ENCODE peak calls at places on chromosomes 7 and 10, in four cellular contexts. V is Calu3, T is HFF-Myc, J is upper lobe of right lung. X is an unnamed sample.

GRCh38 chr10:109895095-109895818 is 28.1 kb downstream of the XPNPEP1 start:
- DNase-seq in V (no peak), T (no peak), J (no peak), X (no peak)

GRCh38 chr7:107344286-107344685 is 125.6 kb upstream of the GPR22 start:
- DNase-seq in V (no peak), T (no peak), J (no peak), X (no peak)

GRCh38 chr7:24697416-24697815 is 59.8 kb downstream of the GSDME start:
- DNase-seq in V (no peak), T (no peak), J (no peak), X (no peak)

GRCh38 chr7:35379481-35379880 is 125.6 kb upstream of the TBX20 start:
- DNase-seq in V (no peak), T (no peak), J (no peak), X (no peak)

GRCh38 chr10:4763960-4764428 is 62.0 kb upstream of the AKR1E2 start:
- DNase-seq in V (peak), T (peak), J (no peak), X (no peak)

GRCh38 chr10:5685764-5686240 is 1.2 kb downstream of the TASOR2 start:
- DNase-seq in V (no peak), T (no peak), J (no peak), X (no peak)

GRCh38 chr7:74483402-74484336 is 30.0 kb downstream of the GTF2IRD1 start:
- DNase-seq in V (no peak), T (no peak), J (no peak), X (no peak)

GRCh38 chr10:50510517-50511473 is 113.0 kb downstream of the SGMS1 start:
- DNase-seq in V (no peak), T (no peak), J (no peak), X (no peak)

GRCh38 chr7:76133839-76134238 is 67.9 kb upstream of the SRRM3 start:
- DNase-seq in V (no peak), T (no peak), J (no peak), X (no peak)

GRCh38 chr7:44280993-44281721 is 44.2 kb downstream of the CAMK2B start:
- DNase-seq in V (no peak), T (no peak), J (peak), X (peak)

GRCh38 chr10:130029209-130029608 is 65.1 kb upstream of the EBF3 start:
- DNase-seq in V (no peak), T (no peak), J (no peak), X (no peak)

GRCh38 chr10:131161087-131161486 is 150.4 kb downstream of the TCERG1L start:
- DNase-seq in V (no peak), T (no peak), J (no peak), X (no peak)

GRCh38 chr7:131212114-131212513 is 115.6 kb upstream of the MKLN1 start:
- DNase-seq in V (no peak), T (no peak), J (no peak), X (no peak)

GRCh38 chr7:111137296-111138195 is 46.6 kb downstream of the LRRN3 start:
- DNase-seq in V (no peak), T (no peak), J (peak), X (no peak)

GRCh38 chr10:47318706-47319105 is 3.5 kb upstream of the GDF2 start:
- DNase-seq in V (no peak), T (no peak), J (peak), X (no peak)

GRCh38 chr7:100088621-100089457 is at the start of gene COPS6:
- DNase-seq in V (peak), T (no peak), J (peak), X (peak)

GRCh38 chr7:153415632-153416031 is 636.6 kb upstream of the DPP6 start:
- DNase-seq in V (no peak), T (no peak), J (no peak), X (no peak)

GRCh38 chr10:103547391-103547946 is 54.0 kb downstream of the NEURL1 start:
- DNase-seq in V (no peak), T (no peak), J (peak), X (peak)

GRCh38 chr10:88069338-88069737 is 205.9 kb downstream of the PTEN start:
- DNase-seq in V (no peak), T (no peak), J (no peak), X (no peak)

GRCh38 chr10:128422221-128422620 is 296.0 kb upstream of the MKI67 start:
- DNase-seq in V (no peak), T (no peak), J (no peak), X (no peak)

GRCh38 chr10:116113721-116114501 is 159.1 kb downstream of the GFRA1 start:
- DNase-seq in V (no peak), T (no peak), J (no peak), X (no peak)

GRCh38 chr7:91348686-91349085 is 84.5 kb downstream of the FZD1 start:
- DNase-seq in V (no peak), T (no peak), J (no peak), X (no peak)

GRCh38 chr10:79153753-79154152 is 85.0 kb downstream of the ZMIZ1 start:
- DNase-seq in V (no peak), T (no peak), J (no peak), X (no peak)

GRCh38 chr10:64011871-64012714 is 490.9 kb downstream of the REEP3 start:
- DNase-seq in V (no peak), T (no peak), J (no peak), X (no peak)

GRCh38 chr10:33803248-33803647 is 468.8 kb upstream of the NRP1 start:
- DNase-seq in V (peak), T (no peak), J (no peak), X (no peak)

GRCh38 chr7:129540340-129540739 is 38.0 kb downstream of the SMKR1 start:
- DNase-seq in V (no peak), T (no peak), J (no peak), X (no peak)

GRCh38 chr10:63573068-63573697 is 52.0 kb downstream of the REEP3 start:
- DNase-seq in V (no peak), T (no peak), J (no peak), X (no peak)

GRCh38 chr10:114694735-114695134 is 36.7 kb upstream of the ABLIM1 start:
- DNase-seq in V (peak), T (no peak), J (no peak), X (no peak)
- TF ChIP-seq CTCF in V (peak), T (peak), J (peak), X (peak)

DNA sequence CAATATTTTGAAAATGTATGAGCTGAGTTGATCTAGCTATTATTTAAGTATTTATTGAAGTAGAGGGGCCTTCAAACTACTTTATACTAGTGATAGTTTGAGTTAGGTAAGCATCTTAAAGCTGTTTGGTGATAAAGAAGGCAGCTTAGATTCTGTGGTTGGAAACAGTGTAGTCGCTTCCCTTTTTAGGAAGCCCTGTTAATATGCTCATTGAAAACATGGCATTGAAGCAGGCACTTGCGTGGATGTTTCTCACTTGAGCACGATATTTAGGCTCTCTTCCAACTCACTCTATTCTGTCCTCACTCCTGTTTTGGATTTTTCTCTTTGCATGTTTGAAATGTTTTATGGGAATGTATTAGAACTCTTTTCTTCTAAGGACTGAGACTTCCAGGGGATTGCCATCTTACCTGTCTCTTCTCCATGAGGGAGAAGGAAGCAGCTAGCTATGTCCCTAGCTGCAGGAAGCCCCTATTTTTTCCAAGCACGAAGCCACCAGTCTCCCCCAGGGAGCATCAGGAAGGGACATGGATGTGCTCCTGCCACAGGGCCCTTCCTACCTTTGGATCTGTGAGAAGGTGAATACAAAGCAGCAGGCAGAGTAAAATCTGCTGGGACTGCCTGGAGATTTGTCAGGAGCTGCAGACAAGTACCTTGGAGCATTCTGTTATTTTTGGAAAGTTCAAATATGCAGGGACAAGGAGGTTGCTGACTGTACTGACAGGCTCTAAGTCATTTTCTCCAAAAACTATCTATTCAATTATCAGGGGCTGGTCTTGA is 22.0 kb upstream of the BMPR1A start:
- DNase-seq in V (no peak), T (no peak), J (no peak), X (no peak)
- TF ChIP-seq CTCF in V (no peak), T (no peak), J (no peak), X (no peak)

GRCh38 chr7:8443871-8444756 is 10.7 kb downstream of the NXPH1 start:
- DNase-seq in V (peak), T (no peak), J (no peak), X (no peak)
- TF ChIP-seq CTCF in V (peak), T (no peak), J (no peak), X (peak)

GRCh38 chr10:35574924-35575352 is 30.2 kb upstream of the GJD4 start:
- DNase-seq in V (no peak), T (peak), J (no peak), X (no peak)
- TF ChIP-seq CTCF in V (no peak), T (peak), J (no peak), X (no peak)

DNA sequence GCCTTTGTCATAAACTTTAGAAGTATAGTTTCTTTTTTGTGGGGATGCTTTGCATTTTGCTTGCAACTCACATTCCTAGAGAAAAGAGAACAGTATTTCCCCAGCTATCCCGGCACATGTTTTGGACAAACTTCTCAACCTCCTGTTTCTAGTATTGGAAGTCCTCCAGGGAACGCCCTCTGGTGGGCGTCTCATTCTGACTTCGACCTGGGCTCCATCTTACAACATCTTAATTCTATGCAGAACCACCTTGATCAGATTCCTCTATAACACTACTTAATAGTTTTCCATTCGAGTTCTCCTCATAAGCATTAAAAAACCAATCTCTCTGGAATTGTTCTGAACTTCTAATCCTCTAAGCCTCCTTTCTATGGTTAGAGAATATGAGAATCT is 139.5 kb upstream of the FZD8 start:
- DNase-seq in V (peak), T (no peak), J (no peak), X (no peak)
- TF ChIP-seq CTCF in V (peak), T (peak), J (no peak), X (peak)

GRCh38 chr10:90777614-90778013 is 80.2 kb downstream of the HTR7 start:
- DNase-seq in V (no peak), T (no peak), J (no peak), X (no peak)

GRCh38 chr10:90775351-90776028 is 82.3 kb downstream of the HTR7 start:
- DNase-seq in V (no peak), T (no peak), J (no peak), X (no peak)

GRCh38 chr10:90780488-90780887 is 77.4 kb downstream of the HTR7 start:
- DNase-seq in V (no peak), T (no peak), J (no peak), X (no peak)

GRCh38 chr10:90779573-90779972 is 78.3 kb downstream of the HTR7 start:
- DNase-seq in V (no peak), T (peak), J (no peak), X (no peak)
- TF ChIP-seq CTCF in V (no peak), T (peak), J (no peak), X (no peak)

DNA sequence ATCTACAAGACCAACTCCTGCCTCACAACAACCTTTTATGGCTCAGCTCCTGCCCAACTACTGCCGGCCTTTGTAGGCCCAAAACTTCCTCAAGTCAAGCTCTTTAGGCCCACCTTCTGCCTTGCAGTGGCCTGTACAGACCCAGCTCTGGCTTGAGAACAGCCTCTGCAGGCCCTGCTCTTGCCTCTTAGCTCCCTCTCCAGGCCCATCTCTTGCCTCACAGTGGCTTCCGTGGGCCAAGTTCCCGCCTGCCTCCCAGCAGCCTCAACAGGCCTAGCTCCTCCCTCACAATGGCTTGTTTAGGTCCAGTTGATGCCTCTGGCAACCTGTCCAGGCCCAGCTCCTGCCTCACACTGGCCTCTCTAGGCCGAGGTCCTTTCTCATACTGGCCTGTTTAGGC is 32.4 kb upstream of the VKORC1L1 start:
- DNase-seq in V (no peak), T (no peak), J (no peak), X (no peak)
- TF ChIP-seq CTCF in V (no peak), T (no peak), J (no peak), X (peak)

X was measured in D721Med.